ENCODE peak calls at places on chromosomes 6 and 20, in ten cellular contexts. J is astrocyte of the hippocampus; S is NCI-H1092; F is stimulated activated CD4-positive, alpha-beta T cell treated with anti-CD3 and anti-CD28 coated beads, Interleukin-1b, Interleukin-23, amount 100 ng/mL, for 4 hours; H is Ammon's horn; I is cardiac septum; R is hepatocyte; P is AG04449; O is ascending aorta; T is anterior cingulate cortex. U is an unnamed sample.

GRCh38 chr6:38843798-38844197 is 128.7 kb downstream of the DNAH8 start:
- DNase-seq in H (no peak), P (no peak), I (no peak), F (no peak), R (no peak), T (no peak), J (no peak), S (no peak), O (no peak), U (no peak)

GRCh38 chr6:166023273-166023989 is 144.2 kb downstream of the TBXT start:
- DNase-seq in T (no peak), R (no peak), S (no peak), F (no peak), O (no peak), H (no peak), I (no peak), J (no peak), P (no peak), U (no peak)

GRCh38 chr6:44307217-44307616 is 5.9 kb downstream of the AARS2 start:
- DNase-seq in O (no peak), R (no peak), I (no peak), F (no peak), H (no peak), J (no peak), P (no peak), S (no peak), T (no peak), U (no peak)

GRCh38 chr20:31894980-31895675 is 24.7 kb downstream of the TTLL9 start:
- DNase-seq in F (no peak), P (peak), J (peak), H (peak), O (peak), T (peak), I (no peak), R (peak), S (no peak), U (no peak)

GRCh38 chr20:43995645-43996044 is 81.0 kb downstream of the TOX2 start:
- DNase-seq in F (no peak), O (no peak), J (no peak), I (no peak), H (no peak), P (no peak), S (no peak), T (no peak), R (no peak), U (no peak)

GRCh38 chr20:57408131-57408530 is 16.9 kb downstream of the RBM38 start:
- DNase-seq in F (no peak), J (no peak), T (no peak), R (no peak), P (no peak), S (no peak), O (no peak), I (no peak), H (no peak), U (no peak)

GRCh38 chr20:40741507-40742106 is 52.6 kb upstream of the MAFB start:
- DNase-seq in H (peak), I (no peak), T (no peak), S (no peak), O (no peak), F (peak), P (no peak), J (peak), R (peak), U (no peak)

GRCh38 chr20:53901064-53901463 is 169.3 kb downstream of the BCAS1 start:
- DNase-seq in T (no peak), P (peak), R (peak), J (peak), H (no peak), I (no peak), F (no peak), O (no peak), S (no peak), U (no peak)

GRCh38 chr20:25223179-25223661 is 24.7 kb upstream of the PYGB start:
- DNase-seq in S (no peak), F (no peak), H (no peak), J (peak), T (no peak), O (peak), P (peak), I (peak), R (peak), U (peak)

GRCh38 chr20:59305898-59306640 is 5.7 kb downstream of the EDN3 start:
- DNase-seq in P (no peak), H (peak), T (no peak), I (no peak), J (no peak), R (no peak), S (no peak), O (no peak), F (no peak), U (no peak)

GRCh38 chr20:21228511-21228910 is 74.6 kb upstream of the XRN2 start:
- DNase-seq in P (no peak), R (no peak), J (no peak), F (no peak), O (no peak), I (no peak), S (no peak), H (no peak), T (no peak), U (no peak)